ENCODE peak calls at places on chromosomes 2 and 18, in eight cellular contexts. Q is mammary epithelial cell; G is CD8-positive, alpha-beta memory T cell; P is body of pancreas; T is left ventricle myocardium inferior; K is GM23248; B is adrenal gland; J is upper lobe of right lung. E is an unnamed sample. For H3K4me1, the result is how much of the 10 kb centered on the place peaks cover.

GRCh38 chr2:104476563-104476988 is 377.3 kb upstream of the POU3F3 start:
- DNase-seq in Q (no peak), G (no peak), P (no peak), T (no peak), K (no peak), B (no peak), J (no peak), E (no peak)

GRCh38 chr18:34726286-34727004 is 16.3 kb downstream of the DTNA start:
- DNase-seq in Q (no peak), G (no peak), P (no peak), T (no peak), K (no peak), B (no peak), J (no peak), E (no peak)

GRCh38 chr2:240981273-240981672 is 17.1 kb upstream of the SNED1 start:
- DNase-seq in Q (no peak), G (no peak), P (no peak), T (no peak), K (peak), B (no peak), J (peak), E (no peak)

GRCh38 chr2:43412121-43412753 is 183.6 kb downstream of the THADA start:
- DNase-seq in Q (peak), G (no peak), P (no peak), T (no peak), K (peak), B (no peak), J (no peak), E (no peak)

GRCh38 chr18:37484893-37485834 is 80.4 kb downstream of the CELF4 start:
- DNase-seq in Q (peak), G (no peak), P (peak), T (no peak), K (peak), B (peak), J (no peak), E (no peak)

GRCh38 chr2:120243211-120243610 is 9.4 kb upstream of the RALB start:
- DNase-seq in Q (peak), G (no peak), P (no peak), T (no peak), K (peak), B (no peak), J (no peak), E (no peak)

GRCh38 chr2:151771599-151772358 is 37.5 kb upstream of the NEB start:
- DNase-seq in Q (no peak), G (no peak), P (peak), T (no peak), K (peak), B (no peak), J (no peak), E (no peak)

GRCh38 chr2:31049913-31050588 is 88.2 kb downstream of the GALNT14 start:
- DNase-seq in Q (no peak), G (no peak), P (peak), T (no peak), K (no peak), B (no peak), J (no peak), E (no peak)

GRCh38 chr18:34048423-34048822 is 176.3 kb downstream of the NOL4 start:
- DNase-seq in Q (no peak), G (no peak), P (no peak), T (no peak), K (no peak), B (no peak), J (no peak), E (no peak)

GRCh38 chr2:105397025-105397722 is 1.7 kb downstream of the FHL2 start:
- DNase-seq in Q (no peak), G (no peak), P (no peak), T (no peak), K (peak), B (no peak), J (no peak), E (no peak)

GRCh38 chr2:63590621-63591408 is 2.1 kb downstream of the MDH1 start:
- DNase-seq in Q (no peak), G (no peak), P (peak), T (no peak), K (peak), B (peak), J (no peak), E (no peak)

GRCh38 chr2:27407798-27408491 is 1.4 kb downstream of the PPM1G start:
- DNase-seq in Q (peak), G (no peak), P (peak), T (no peak), K (peak), B (no peak), J (no peak), E (no peak)

GRCh38 chr18:3790702-3791101 is 340.7 kb downstream of the TGIF1 start:
- DNase-seq in Q (no peak), G (no peak), P (no peak), T (no peak), K (no peak), B (peak), J (no peak), E (no peak)

GRCh38 chr2:1661891-1662605 is 82.3 kb downstream of the PXDN start:
- DNase-seq in Q (no peak), G (no peak), P (no peak), T (no peak), K (no peak), B (peak), J (no peak), E (no peak)

GRCh38 chr2:234218261-234219180 is 168.0 kb downstream of the SPP2 start:
- DNase-seq in Q (no peak), G (no peak), P (no peak), T (no peak), K (peak), B (no peak), J (no peak), E (no peak)

GRCh38 chr2:227325824-227326195 is 759 bp downstream of the MFF start:
- DNase-seq in Q (peak), G (no peak), P (peak), T (peak), K (peak), B (peak), J (peak), E (no peak)

GRCh38 chr2:60290534-60290933 is 262.9 kb downstream of the BCL11A start:
- DNase-seq in Q (no peak), G (no peak), P (no peak), T (no peak), K (no peak), B (no peak), J (no peak), E (no peak)

GRCh38 chr2:60066096-60066839 is 487.2 kb downstream of the BCL11A start:
- DNase-seq in Q (no peak), G (no peak), P (no peak), T (no peak), K (no peak), B (no peak), J (no peak), E (no peak)

GRCh38 chr2:140863713-140864112 is 1267.1 kb downstream of the LRP1B start:
- DNase-seq in Q (peak), G (no peak), P (no peak), T (no peak), K (peak), B (no peak), J (no peak), E (no peak)

GRCh38 chr2:172288603-172289002 is 138.8 kb upstream of the ITGA6 start:
- DNase-seq in Q (peak), G (no peak), P (peak), T (no peak), K (peak), B (no peak), J (no peak), E (no peak)

GRCh38 chr2:216344206-216344957 is 27.9 kb downstream of the MARCHF4 start:
- DNase-seq in Q (no peak), G (no peak), P (no peak), T (no peak), K (peak), B (no peak), J (no peak), E (no peak)

GRCh38 chr2:100902833-100903405 is 83.0 kb downstream of the NPAS2 start:
- DNase-seq in Q (peak), G (no peak), P (no peak), T (no peak), K (peak), B (peak), J (no peak), E (no peak)

GRCh38 chr2:135997380-135997779 is 12.0 kb upstream of the DARS1 start:
- DNase-seq in Q (no peak), G (no peak), P (peak), T (no peak), K (no peak), B (peak), J (peak), E (no peak)

GRCh38 chr2:30826916-30827315 is 19.7 kb upstream of the CAPN13 start:
- DNase-seq in Q (no peak), G (no peak), P (no peak), T (no peak), K (no peak), B (no peak), J (no peak), E (no peak)

GRCh38 chr2:199955007-199955338 is 318 bp downstream of the TYW5 start:
- DNase-seq in Q (no peak), G (no peak), P (no peak), T (no peak), K (peak), B (no peak), J (no peak), E (no peak)

GRCh38 chr2:46179037-46179621 is 118.1 kb upstream of the EPAS1 start:
- DNase-seq in Q (peak), G (peak), P (peak), T (peak), K (peak), B (peak), J (no peak), E (no peak)

GRCh38 chr2:173898178-173898668 is 67.0 kb downstream of the SP3 start:
- DNase-seq in Q (no peak), G (no peak), P (no peak), T (no peak), K (no peak), B (no peak), J (no peak), E (no peak)

GRCh38 chr2:208256192-208256782 is 1.4 kb upstream of the IDH1 start:
- DNase-seq in Q (no peak), G (no peak), P (peak), T (no peak), K (no peak), B (no peak), J (no peak), E (no peak)

GRCh38 chr2:226794077-226794670 is 5.4 kb downstream of the IRS1 start:
- DNase-seq in Q (no peak), G (no peak), P (no peak), T (no peak), K (peak), B (no peak), J (no peak), E (no peak)

GRCh38 chr2:216856666-216857065 is 3.2 kb downstream of the TNP1 start:
- DNase-seq in Q (no peak), G (no peak), P (no peak), T (no peak), K (no peak), B (no peak), J (no peak), E (no peak)

GRCh38 chr18:48358868-48359267 is 50.3 kb downstream of the ZBTB7C start:
- DNase-seq in Q (no peak), G (no peak), P (no peak), T (no peak), K (no peak), B (no peak), J (no peak), E (no peak)

GRCh38 chr2:190235101-190235500 is 84.5 kb downstream of the HIBCH start:
- DNase-seq in Q (peak), G (no peak), P (no peak), T (no peak), K (peak), B (no peak), J (no peak), E (no peak)

GRCh38 chr18:675307-675706 is 17.9 kb downstream of the TYMS start:
- DNase-seq in Q (no peak), G (no peak), P (no peak), T (no peak), K (no peak), B (no peak), J (no peak), E (no peak)

GRCh38 chr18:75221902-75222301 is 11.3 kb downstream of the TSHZ1 start:
- DNase-seq in Q (no peak), G (no peak), P (no peak), T (no peak), K (no peak), B (no peak), J (no peak), E (no peak)

GRCh38 chr2:73113634-73113958 is 848 bp upstream of the RAB11FIP5 start:
- DNase-seq in Q (no peak), G (no peak), P (no peak), T (no peak), K (no peak), B (no peak), J (no peak), E (no peak)

GRCh38 chr2:162382283-162382682 is 38.4 kb downstream of the GCA start:
- DNase-seq in Q (no peak), G (no peak), P (no peak), T (no peak), K (no peak), B (no peak), J (no peak), E (no peak)

GRCh38 chr2:134288814-134289213 is 34.9 kb downstream of the MGAT5 start:
- DNase-seq in Q (no peak), G (no peak), P (no peak), T (no peak), K (no peak), B (no peak), J (no peak), E (no peak)
- H3K4me1 ChIP-seq in Q (under half), G (half or more), P (under half), T (half or more), K (under half), B (under half), J (under half), E (under half)

DNA sequence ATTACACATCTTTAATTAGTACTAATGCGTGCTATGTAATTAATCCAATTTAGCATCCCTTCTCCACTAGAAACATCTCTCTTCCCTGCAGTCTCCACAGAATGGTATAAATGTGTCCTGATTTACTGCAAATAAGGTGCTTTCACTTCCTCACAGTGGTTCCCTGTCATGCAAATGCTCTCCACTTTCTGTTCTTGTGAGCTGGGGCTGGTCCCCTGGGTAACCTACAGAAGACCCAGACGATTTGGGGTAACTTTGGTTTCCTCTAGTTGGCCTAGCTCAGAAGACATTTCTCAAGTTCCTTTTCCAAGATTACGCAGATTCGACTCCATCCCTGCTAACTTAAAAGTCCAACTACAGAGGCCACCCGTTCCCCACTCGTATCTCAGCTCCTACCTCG is 29.0 kb upstream of the NEDD4L start:
- DNase-seq in Q (no peak), G (no peak), P (no peak), T (no peak), K (no peak), B (no peak), J (no peak), E (no peak)
- H3K27ac ChIP-seq in Q (no peak), G (no peak), P (no peak), T (no peak), K (no peak), B (no peak), J (no peak), E (no peak)

GRCh38 chr2:68909793-68910674 is 38.8 kb upstream of the BMP10 start:
- DNase-seq in Q (peak), G (peak), P (peak), T (peak), K (peak), B (peak), J (no peak), E (peak)

GRCh38 chr2:68905116-68905515 is 33.9 kb upstream of the BMP10 start:
- DNase-seq in Q (no peak), G (no peak), P (no peak), T (no peak), K (no peak), B (no peak), J (no peak), E (no peak)

GRCh38 chr2:68907923-68908253 is 36.7 kb upstream of the BMP10 start:
- DNase-seq in Q (no peak), G (no peak), P (no peak), T (no peak), K (no peak), B (no peak), J (no peak), E (no peak)

GRCh38 chr2:68908392-68908970 is 37.3 kb upstream of the BMP10 start:
- DNase-seq in Q (peak), G (peak), P (peak), T (peak), K (peak), B (peak), J (peak), E (peak)

DNA sequence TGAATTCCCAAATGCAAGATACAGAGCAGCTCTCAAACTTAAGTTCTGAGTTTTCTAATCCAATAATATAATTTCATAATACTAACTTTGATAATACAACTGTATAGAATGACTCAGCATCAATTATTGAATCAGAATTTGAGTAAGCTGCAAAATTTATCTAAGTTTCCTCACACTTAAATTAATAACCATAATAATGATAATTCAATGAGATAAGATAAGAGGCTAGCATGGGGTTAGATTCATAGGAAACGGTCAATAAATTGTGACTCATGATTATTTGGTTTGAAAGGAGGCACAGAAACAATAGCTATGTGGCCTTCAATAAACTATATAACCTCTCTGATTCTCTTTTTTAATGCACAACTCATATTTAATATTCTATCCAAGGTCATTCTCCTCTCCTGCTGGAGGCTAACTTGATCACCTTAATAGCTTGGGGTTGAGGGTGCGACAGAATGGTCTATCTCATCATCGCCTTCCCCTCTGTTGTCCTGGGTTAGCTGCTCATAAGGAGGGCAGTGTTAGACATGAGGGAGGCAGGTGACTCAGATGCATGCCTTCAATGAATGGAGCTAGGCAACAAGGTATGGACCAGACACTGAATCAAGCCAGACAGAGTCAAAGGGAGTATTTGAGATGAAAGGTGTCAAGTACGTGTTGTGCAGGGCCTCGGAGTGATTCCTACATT is 36.2 kb upstream of the BMP10 start:
- DNase-seq in Q (peak), G (no peak), P (no peak), T (no peak), K (no peak), B (no peak), J (no peak), E (no peak)
- H3K4me3 ChIP-seq in Q (no peak), G (no peak), P (no peak), T (no peak), K (no peak), B (no peak), J (no peak), E (no peak)

GRCh38 chr2:20425884-20426283 is 21.0 kb upstream of the RHOB start:
- DNase-seq in Q (no peak), G (no peak), P (no peak), T (no peak), K (no peak), B (no peak), J (no peak), E (no peak)
- H3K4me1 ChIP-seq in Q (half or more), G (under half), P (under half), T (half or more), K (under half), B (under half), J (under half), E (under half)